ENCODE peak calls at places on chromosomes 6 and 20, in ten cellular contexts. One of them, this sample, is unnamed.
A peak's percentile ranks its signal among the peaks of the same experiment; 100 is the strongest.

GRCh38 chr6:18362058-18362561 is 25.0 kb upstream of the RNF144B start:
- DNase-seq in cardiac muscle cell: peak; percentile 9
- DNase-seq in tibial nerve: no peak
- DNase-seq in tibial artery: no peak
- DNase-seq in breast epithelium: no peak
- DNase-seq in mesendoderm: no peak
- DNase-seq in A673: no peak
- DNase-seq in right atrium auricular region: no peak
- DNase-seq in astrocyte: peak; percentile 98
- DNase-seq in ovary: no peak
- DNase-seq in this sample: peak; percentile 88

GRCh38 chr6:154668156-154668555 is 65.1 kb upstream of the SCAF8 start:
- DNase-seq in cardiac muscle cell: no peak
- DNase-seq in tibial nerve: no peak
- DNase-seq in tibial artery: no peak
- DNase-seq in breast epithelium: no peak
- DNase-seq in mesendoderm: no peak
- DNase-seq in A673: no peak
- DNase-seq in right atrium auricular region: no peak
- DNase-seq in astrocyte: no peak
- DNase-seq in ovary: no peak
- DNase-seq in this sample: no peak

GRCh38 chr6:73064261-73064660 is 161.0 kb downstream of the KHDC1L start:
- DNase-seq in cardiac muscle cell: no peak
- DNase-seq in tibial nerve: no peak
- DNase-seq in tibial artery: no peak
- DNase-seq in breast epithelium: no peak
- DNase-seq in mesendoderm: no peak
- DNase-seq in A673: no peak
- DNase-seq in right atrium auricular region: no peak
- DNase-seq in astrocyte: no peak
- DNase-seq in ovary: no peak
- DNase-seq in this sample: no peak

GRCh38 chr20:3812975-3813599 is 7.3 kb upstream of the AP5S1 start:
- DNase-seq in cardiac muscle cell: peak; percentile 37
- DNase-seq in tibial nerve: no peak
- DNase-seq in tibial artery: no peak
- DNase-seq in breast epithelium: no peak
- DNase-seq in mesendoderm: no peak
- DNase-seq in A673: no peak
- DNase-seq in right atrium auricular region: no peak
- DNase-seq in astrocyte: no peak
- DNase-seq in ovary: no peak
- DNase-seq in this sample: no peak

GRCh38 chr20:57514273-57514751 is 10.6 kb downstream of the CTCFL start:
- DNase-seq in cardiac muscle cell: peak; percentile 84
- DNase-seq in tibial nerve: peak; percentile 52
- DNase-seq in tibial artery: peak; percentile 85
- DNase-seq in breast epithelium: peak; percentile 62
- DNase-seq in mesendoderm: peak; percentile 82
- DNase-seq in A673: peak; percentile 68
- DNase-seq in right atrium auricular region: peak; percentile 88
- DNase-seq in astrocyte: peak; percentile 35
- DNase-seq in ovary: peak; percentile 71
- DNase-seq in this sample: no peak

GRCh38 chr6:76351275-76351674 is 278.8 kb upstream of the IMPG1 start:
- DNase-seq in cardiac muscle cell: peak; percentile 0
- DNase-seq in tibial nerve: no peak
- DNase-seq in tibial artery: no peak
- DNase-seq in breast epithelium: no peak
- DNase-seq in mesendoderm: peak; percentile 62
- DNase-seq in A673: peak; percentile 0
- DNase-seq in right atrium auricular region: no peak
- DNase-seq in astrocyte: no peak
- DNase-seq in ovary: no peak
- DNase-seq in this sample: no peak

GRCh38 chr6:41664271-41664670 is 26.0 kb downstream of the MDFI start:
- DNase-seq in cardiac muscle cell: no peak
- DNase-seq in tibial nerve: no peak
- DNase-seq in tibial artery: no peak
- DNase-seq in breast epithelium: no peak
- DNase-seq in mesendoderm: no peak
- DNase-seq in A673: no peak
- DNase-seq in right atrium auricular region: no peak
- DNase-seq in astrocyte: no peak
- DNase-seq in ovary: no peak
- DNase-seq in this sample: no peak

GRCh38 chr6:138115877-138116660 is 8.8 kb upstream of the PERP start:
- DNase-seq in cardiac muscle cell: peak; percentile 84
- DNase-seq in tibial nerve: peak; percentile 24
- DNase-seq in tibial artery: no peak
- DNase-seq in breast epithelium: peak; percentile 50
- DNase-seq in mesendoderm: peak; percentile 75
- DNase-seq in A673: peak; percentile 77
- DNase-seq in right atrium auricular region: peak; percentile 68
- DNase-seq in astrocyte: peak; percentile 36
- DNase-seq in ovary: peak; percentile 27
- DNase-seq in this sample: no peak

GRCh38 chr20:61251529-61252393 is at the start of gene CDH4:
- DNase-seq in cardiac muscle cell: peak; percentile 13
- DNase-seq in tibial nerve: no peak
- DNase-seq in tibial artery: no peak
- DNase-seq in breast epithelium: no peak
- DNase-seq in mesendoderm: peak; percentile 42
- DNase-seq in A673: peak; percentile 22
- DNase-seq in right atrium auricular region: no peak
- DNase-seq in astrocyte: no peak
- DNase-seq in ovary: no peak
- DNase-seq in this sample: no peak

GRCh38 chr20:40813213-40813510 is 124.1 kb upstream of the MAFB start:
- DNase-seq in cardiac muscle cell: no peak
- DNase-seq in tibial nerve: no peak
- DNase-seq in tibial artery: no peak
- DNase-seq in breast epithelium: no peak
- DNase-seq in mesendoderm: no peak
- DNase-seq in A673: no peak
- DNase-seq in right atrium auricular region: peak; percentile 55
- DNase-seq in astrocyte: no peak
- DNase-seq in ovary: no peak
- DNase-seq in this sample: no peak

GRCh38 chr6:143872211-143872610 is 7.9 kb downstream of the ZC2HC1B start:
- DNase-seq in cardiac muscle cell: peak; percentile 8
- DNase-seq in tibial nerve: no peak
- DNase-seq in tibial artery: no peak
- DNase-seq in breast epithelium: no peak
- DNase-seq in mesendoderm: no peak
- DNase-seq in A673: no peak
- DNase-seq in right atrium auricular region: no peak
- DNase-seq in astrocyte: no peak
- DNase-seq in ovary: no peak
- DNase-seq in this sample: no peak

DNA sequence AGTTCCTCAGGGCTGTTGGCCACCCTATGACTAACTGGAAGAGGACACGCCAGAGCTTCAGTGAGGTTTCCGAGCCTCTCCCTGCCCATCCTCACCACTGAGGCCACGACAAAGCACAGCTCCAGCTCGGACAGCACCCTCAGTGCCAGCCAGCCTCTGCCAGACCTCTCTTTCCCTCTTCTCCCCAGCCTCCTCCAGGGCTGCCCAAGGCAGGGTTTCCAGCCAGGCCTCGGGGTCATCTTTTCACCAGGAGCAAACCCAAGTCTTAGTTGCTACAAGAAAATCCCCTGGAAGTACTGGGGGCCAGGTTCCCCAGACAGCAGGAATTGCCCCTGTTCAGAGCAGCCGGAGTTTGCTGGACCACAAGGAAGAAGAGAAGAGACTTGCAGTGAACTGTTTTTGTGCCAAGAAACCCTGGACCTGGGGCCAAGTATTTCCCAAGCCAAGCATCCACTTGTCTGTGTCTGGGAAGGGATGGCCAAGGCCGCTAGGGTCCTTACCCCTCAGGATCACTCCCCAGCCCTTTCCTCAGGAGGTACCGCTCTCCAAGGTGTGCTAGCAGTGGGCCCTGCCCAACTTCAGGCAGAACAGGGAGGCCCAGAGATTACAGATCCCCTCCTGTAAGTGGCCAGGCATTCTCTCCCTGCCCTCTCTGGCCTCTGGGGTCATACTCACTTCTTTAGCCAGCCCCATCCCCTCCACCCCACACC is 41.6 kb downstream of the PLAGL2 start:
- DNase-seq in cardiac muscle cell: peak; percentile 80
- DNase-seq in tibial nerve: no peak
- DNase-seq in tibial artery: peak; percentile 49
- DNase-seq in breast epithelium: no peak
- DNase-seq in mesendoderm: no peak
- DNase-seq in A673: no peak
- DNase-seq in right atrium auricular region: no peak
- DNase-seq in astrocyte: no peak
- DNase-seq in ovary: peak; percentile 54
- DNase-seq in this sample: no peak
- H3K36me3 ChIP-seq in cardiac muscle cell: peaks cover 22% of the 10 kb centered on the region
- H3K36me3 ChIP-seq in tibial nerve: peaks cover 70% of the 10 kb centered on the region
- H3K36me3 ChIP-seq in tibial artery: peaks cover 28% of the 10 kb centered on the region
- H3K36me3 ChIP-seq in breast epithelium: peaks cover 5% of the 10 kb centered on the region
- H3K36me3 ChIP-seq in mesendoderm: peaks cover 8% of the 10 kb centered on the region
- H3K36me3 ChIP-seq in A673: peaks cover 44% of the 10 kb centered on the region
- H3K36me3 ChIP-seq in right atrium auricular region: peaks cover 57% of the 10 kb centered on the region
- H3K36me3 ChIP-seq in astrocyte: peaks cover 10% of the 10 kb centered on the region
- H3K36me3 ChIP-seq in ovary: no peaks in the 10 kb centered on the region
- H3K36me3 ChIP-seq in this sample: peaks cover 30% of the 10 kb centered on the region

GRCh38 chr20:5195655-5196054 is 68.8 kb downstream of the CDS2 start:
- DNase-seq in cardiac muscle cell: no peak
- DNase-seq in tibial nerve: no peak
- DNase-seq in tibial artery: no peak
- DNase-seq in breast epithelium: no peak
- DNase-seq in mesendoderm: no peak
- DNase-seq in A673: no peak
- DNase-seq in right atrium auricular region: no peak
- DNase-seq in astrocyte: peak; percentile 49
- DNase-seq in ovary: no peak
- DNase-seq in this sample: no peak

GRCh38 chr20:5190444-5190843 is 63.6 kb downstream of the CDS2 start:
- DNase-seq in cardiac muscle cell: no peak
- DNase-seq in tibial nerve: no peak
- DNase-seq in tibial artery: no peak
- DNase-seq in breast epithelium: no peak
- DNase-seq in mesendoderm: no peak
- DNase-seq in A673: no peak
- DNase-seq in right atrium auricular region: no peak
- DNase-seq in astrocyte: no peak
- DNase-seq in ovary: no peak
- DNase-seq in this sample: no peak

GRCh38 chr20:5189917-5190316 is 63.1 kb downstream of the CDS2 start:
- DNase-seq in cardiac muscle cell: no peak
- DNase-seq in tibial nerve: no peak
- DNase-seq in tibial artery: no peak
- DNase-seq in breast epithelium: no peak
- DNase-seq in mesendoderm: no peak
- DNase-seq in A673: no peak
- DNase-seq in right atrium auricular region: no peak
- DNase-seq in astrocyte: no peak
- DNase-seq in ovary: no peak
- DNase-seq in this sample: no peak

GRCh38 chr20:5191829-5192569 is 65.2 kb downstream of the CDS2 start:
- DNase-seq in cardiac muscle cell: peak; percentile 87
- DNase-seq in tibial nerve: no peak
- DNase-seq in tibial artery: no peak
- DNase-seq in breast epithelium: no peak
- DNase-seq in mesendoderm: peak; percentile 78
- DNase-seq in A673: peak; percentile 78
- DNase-seq in right atrium auricular region: no peak
- DNase-seq in astrocyte: peak; percentile 52
- DNase-seq in ovary: peak; percentile 49
- DNase-seq in this sample: peak; percentile 28

GRCh38 chr20:5192570-5193431 is 66.0 kb downstream of the CDS2 start:
- DNase-seq in cardiac muscle cell: no peak
- DNase-seq in tibial nerve: no peak
- DNase-seq in tibial artery: no peak
- DNase-seq in breast epithelium: no peak
- DNase-seq in mesendoderm: no peak
- DNase-seq in A673: no peak
- DNase-seq in right atrium auricular region: no peak
- DNase-seq in astrocyte: no peak
- DNase-seq in ovary: no peak
- DNase-seq in this sample: no peak
- H3K36me3 ChIP-seq in cardiac muscle cell: peaks cover 14% of the 10 kb centered on the region
- H3K36me3 ChIP-seq in tibial nerve: peaks cover 67% of the 10 kb centered on the region
- H3K36me3 ChIP-seq in tibial artery: peaks cover 46% of the 10 kb centered on the region
- H3K36me3 ChIP-seq in breast epithelium: no peaks in the 10 kb centered on the region
- H3K36me3 ChIP-seq in mesendoderm: peaks cover 7% of the 10 kb centered on the region
- H3K36me3 ChIP-seq in A673: peaks cover 44% of the 10 kb centered on the region
- H3K36me3 ChIP-seq in right atrium auricular region: peaks cover 50% of the 10 kb centered on the region
- H3K36me3 ChIP-seq in astrocyte: peaks cover 3% of the 10 kb centered on the region
- H3K36me3 ChIP-seq in ovary: no peaks in the 10 kb centered on the region
- H3K36me3 ChIP-seq in this sample: peaks cover 11% of the 10 kb centered on the region

DNA sequence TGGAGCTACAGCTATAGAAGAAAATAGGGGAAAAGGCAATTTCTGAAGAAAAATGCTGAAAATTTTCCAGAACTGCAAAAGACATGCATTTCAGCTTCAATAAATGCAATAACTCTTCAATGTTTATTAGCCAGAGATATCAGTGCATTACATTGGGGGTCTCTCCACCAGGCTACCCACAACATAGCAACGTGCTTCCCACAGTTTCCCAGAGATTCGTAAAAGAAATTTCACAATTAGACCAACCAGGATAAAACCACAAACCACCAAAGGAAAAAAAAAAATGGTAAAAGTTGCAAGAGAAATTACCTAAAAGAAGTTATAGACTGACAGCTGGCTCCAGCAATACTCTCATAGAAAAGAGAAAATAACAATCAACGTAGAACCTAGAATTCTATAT is 16.0 kb downstream of the LY86 start:
- DNase-seq in cardiac muscle cell: no peak
- DNase-seq in tibial nerve: no peak
- DNase-seq in tibial artery: no peak
- DNase-seq in breast epithelium: no peak
- DNase-seq in mesendoderm: no peak
- DNase-seq in A673: no peak
- DNase-seq in right atrium auricular region: no peak
- DNase-seq in astrocyte: no peak
- DNase-seq in ovary: no peak
- DNase-seq in this sample: no peak
- H3K36me3 ChIP-seq in cardiac muscle cell: no peaks in the 10 kb centered on the region
- H3K36me3 ChIP-seq in tibial nerve: no peaks in the 10 kb centered on the region
- H3K36me3 ChIP-seq in tibial artery: no peaks in the 10 kb centered on the region
- H3K36me3 ChIP-seq in breast epithelium: no peaks in the 10 kb centered on the region
- H3K36me3 ChIP-seq in mesendoderm: no peaks in the 10 kb centered on the region
- H3K36me3 ChIP-seq in A673: no peaks in the 10 kb centered on the region
- H3K36me3 ChIP-seq in right atrium auricular region: no peaks in the 10 kb centered on the region
- H3K36me3 ChIP-seq in astrocyte: no peaks in the 10 kb centered on the region
- H3K36me3 ChIP-seq in ovary: no peaks in the 10 kb centered on the region
- H3K36me3 ChIP-seq in this sample: no peaks in the 10 kb centered on the region

DNA sequence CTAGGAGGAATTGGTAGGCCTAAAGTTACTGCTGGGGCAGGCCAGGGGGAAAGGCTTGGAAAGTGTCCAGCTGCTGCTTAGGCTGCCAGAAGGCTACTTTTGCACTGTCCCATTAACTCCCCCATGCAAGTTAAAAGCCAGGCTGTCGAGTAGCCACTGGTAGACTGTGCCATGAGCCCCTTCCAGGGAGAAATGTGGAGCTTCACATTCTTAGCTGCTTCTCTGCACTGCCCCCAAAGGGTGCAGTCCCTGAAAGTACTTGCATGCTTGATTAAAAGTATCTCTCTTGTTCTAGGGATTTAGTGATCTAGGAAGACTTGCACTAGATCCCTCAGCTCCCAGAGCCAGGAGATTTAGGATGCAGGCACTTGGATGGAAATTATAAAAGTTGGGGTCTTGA is 57.3 kb downstream of the CDC5L start:
- DNase-seq in cardiac muscle cell: no peak
- DNase-seq in tibial nerve: no peak
- DNase-seq in tibial artery: no peak
- DNase-seq in breast epithelium: no peak
- DNase-seq in mesendoderm: no peak
- DNase-seq in A673: no peak
- DNase-seq in right atrium auricular region: no peak
- DNase-seq in astrocyte: no peak
- DNase-seq in ovary: no peak
- DNase-seq in this sample: no peak
- H3K36me3 ChIP-seq in cardiac muscle cell: peaks cover 9% of the 10 kb centered on the region
- H3K36me3 ChIP-seq in tibial nerve: peaks cover 90% of the 10 kb centered on the region
- H3K36me3 ChIP-seq in tibial artery: peaks cover 49% of the 10 kb centered on the region
- H3K36me3 ChIP-seq in breast epithelium: peaks cover 10% of the 10 kb centered on the region
- H3K36me3 ChIP-seq in mesendoderm: no peaks in the 10 kb centered on the region
- H3K36me3 ChIP-seq in A673: peaks cover 45% of the 10 kb centered on the region
- H3K36me3 ChIP-seq in right atrium auricular region: peaks cover 31% of the 10 kb centered on the region
- H3K36me3 ChIP-seq in astrocyte: no peaks in the 10 kb centered on the region
- H3K36me3 ChIP-seq in ovary: no peaks in the 10 kb centered on the region
- H3K36me3 ChIP-seq in this sample: peaks cover 2% of the 10 kb centered on the region